ENCODE peak calls at places on chromosomes 3 and 15, in six cellular contexts. I, L, O, X, R and K are unnamed samples.

GRCh38 chr15:43204016-43204901 is 16.6 kb downstream of the EPB42 start:
- DNase-seq in I (peak; percentile 66), X (peak; percentile 35), O (no peak), R (peak; percentile 60), L (no peak), K (peak; percentile 72)

GRCh38 chr15:99135194-99135593 is 30.3 kb downstream of the SYNM start:
- DNase-seq in X (no peak), L (no peak), R (peak; percentile 8), O (no peak), I (no peak), K (peak; percentile 35)

GRCh38 chr3:36911990-36912804 is 32.7 kb downstream of the TRANK1 start:
- DNase-seq in R (peak; percentile 85), I (no peak), L (no peak), O (no peak), X (peak; percentile 43), K (peak; percentile 48)

GRCh38 chr15:68017221-68017620 is 36.9 kb upstream of the PIAS1 start:
- DNase-seq in I (no peak), X (no peak), O (no peak), R (no peak), L (no peak), K (peak; percentile 13)

GRCh38 chr3:126415661-126416591 is 21.2 kb downstream of the CFAP100 start:
- DNase-seq in R (no peak), L (peak; percentile 31), I (no peak), O (peak; percentile 57), X (no peak), K (no peak)

GRCh38 chr3:188303286-188303799 is 149.4 kb downstream of the LPP start:
- DNase-seq in I (no peak), R (no peak), L (no peak), X (no peak), O (no peak), K (no peak)

GRCh38 chr3:36871379-36872126 is 73.3 kb downstream of the TRANK1 start:
- DNase-seq in X (no peak), R (no peak), L (no peak), I (no peak), O (no peak), K (peak; percentile 6)

GRCh38 chr3:153130312-153130977 is 31.6 kb upstream of the RAP2B start:
- DNase-seq in X (no peak), R (peak; percentile 77), L (no peak), O (no peak), I (no peak), K (peak; percentile 89)

GRCh38 chr3:58899159-58899952 is 150.5 kb downstream of the CFAP20DC start:
- DNase-seq in I (no peak), L (no peak), X (peak; percentile 41), O (no peak), R (peak; percentile 9), K (peak; percentile 6)

GRCh38 chr3:112847692-112848091 is 1.0 kb upstream of the CD200R1L start:
- DNase-seq in O (no peak), I (no peak), L (no peak), X (no peak), R (no peak), K (no peak)

GRCh38 chr15:70016511-70016994 is 81.2 kb downstream of the TLE3 start:
- DNase-seq in R (no peak), X (no peak), O (no peak), I (no peak), L (no peak), K (no peak)

GRCh38 chr15:101003706-101004105 is 84.5 kb downstream of the LRRK1 start:
- DNase-seq in R (no peak), X (no peak), O (peak; percentile 45), L (no peak), I (no peak), K (no peak)

GRCh38 chr15:68314563-68314962 is 37.0 kb downstream of the FEM1B start:
- DNase-seq in R (no peak), I (peak; percentile 9), O (no peak), X (no peak), L (peak; percentile 26), K (no peak)

GRCh38 chr3:55541456-55541855 is 54.4 kb upstream of the WNT5A start:
- DNase-seq in X (no peak), L (no peak), R (no peak), I (no peak), O (no peak), K (peak; percentile 47)

GRCh38 chr3:151327571-151328198 is 1.7 kb downstream of the P2RY13 start:
- DNase-seq in X (peak; percentile 43), O (no peak), I (no peak), R (peak; percentile 41), L (no peak), K (peak; percentile 32)

GRCh38 chr3:195001961-195002861 is 268.7 kb downstream of the XXYLT1 start:
- DNase-seq in O (peak; percentile 79), L (no peak), X (peak; percentile 54), I (peak; percentile 75), R (peak; percentile 67), K (peak; percentile 41)

GRCh38 chr15:73688455-73688854 is 4.3 kb downstream of the CD276 start:
- DNase-seq in R (no peak), O (no peak), L (no peak), X (no peak), I (no peak), K (peak; percentile 44)

GRCh38 chr3:38238416-38239008 is 27.1 kb upstream of the SLC22A13 start:
- DNase-seq in O (no peak), X (no peak), I (no peak), R (no peak), L (no peak), K (no peak)

GRCh38 chr3:69392850-69393249 is 7.0 kb upstream of the FRMD4B start:
- DNase-seq in X (no peak), R (no peak), O (no peak), L (no peak), I (no peak), K (no peak)

GRCh38 chr15:92140802-92141201 is 252.9 kb upstream of the ST8SIA2 start:
- DNase-seq in R (peak; percentile 88), L (no peak), I (no peak), O (no peak), X (no peak), K (no peak)

GRCh38 chr15:62326460-62327011 is 161.5 kb upstream of the C2CD4B start:
- DNase-seq in I (no peak), L (no peak), X (no peak), R (no peak), O (no peak), K (no peak)

GRCh38 chr3:49925485-49925884 is 4.1 kb downstream of the MON1A start:
- DNase-seq in R (no peak), I (no peak), L (no peak), X (no peak), O (no peak), K (no peak)

GRCh38 chr15:74785716-74786032 is 3.8 kb downstream of the CSK start:
- DNase-seq in L (no peak), O (no peak), X (no peak), R (no peak), I (no peak), K (no peak)

GRCh38 chr15:64690578-64691296 is 84.7 kb downstream of the RBPMS2 start:
- DNase-seq in O (no peak), I (no peak), L (no peak), X (peak; percentile 2), R (no peak), K (no peak)

GRCh38 chr15:32641517-32642059 is at the start of gene SCG5:
- DNase-seq in R (peak; percentile 42), O (peak; percentile 80), I (no peak), L (peak; percentile 82), X (no peak), K (peak; percentile 25)

GRCh38 chr15:51004103-51004536 is 90.6 kb downstream of the TNFAIP8L3 start:
- DNase-seq in O (no peak), L (no peak), X (no peak), R (peak; percentile 98), I (no peak), K (peak; percentile 29)

GRCh38 chr15:45522931-45523331 is 376 bp upstream of the SLC30A4 start:
- DNase-seq in X (no peak), O (peak; percentile 74), R (peak; percentile 24), I (peak; percentile 49), L (no peak), K (peak; percentile 50)

GRCh38 chr3:117531078-117531477 is 821.5 kb downstream of the TUSC7 start:
- DNase-seq in X (no peak), I (no peak), L (no peak), R (no peak), O (no peak), K (no peak)

GRCh38 chr3:157807286-157807685 is 298.9 kb downstream of the SHOX2 start:
- DNase-seq in R (peak; percentile 51), L (no peak), X (no peak), O (no peak), I (no peak), K (peak; percentile 34)

GRCh38 chr3:163863146-163863545 is 1215.2 kb downstream of the SI start:
- DNase-seq in I (no peak), R (no peak), L (no peak), O (no peak), X (no peak), K (no peak)

GRCh38 chr3:127925384-127925783 is 10.4 kb downstream of the KBTBD12 start:
- DNase-seq in O (no peak), X (no peak), L (no peak), R (no peak), I (no peak), K (no peak)

GRCh38 chr3:102006812-102007485 is 157.6 kb downstream of the NFKBIZ start:
- DNase-seq in L (no peak), R (peak; percentile 81), O (no peak), X (peak; percentile 16), I (no peak), K (peak; percentile 98)

GRCh38 chr3:46998121-46998851 is 18.8 kb downstream of the NBEAL2 start:
- DNase-seq in R (peak; percentile 83), L (peak; percentile 65), I (peak; percentile 82), O (peak; percentile 44), X (peak; percentile 62), K (peak; percentile 47)

GRCh38 chr15:63426552-63426951 is 44.9 kb upstream of the CA12 start:
- DNase-seq in O (no peak), X (no peak), R (no peak), L (no peak), I (no peak), K (no peak)

GRCh38 chr3:177430653-177431052 is 233.4 kb upstream of the TBL1XR1 start:
- DNase-seq in X (no peak), R (no peak), I (no peak), O (no peak), L (no peak), K (no peak)

GRCh38 chr3:125647318-125648014 is 52.2 kb upstream of the OSBPL11 start:
- DNase-seq in L (no peak), I (no peak), X (no peak), R (peak; percentile 97), O (peak; percentile 78), K (no peak)

GRCh38 chr15:38129531-38130199 is 123.0 kb upstream of the SPRED1 start:
- DNase-seq in L (peak; percentile 58), X (peak; percentile 52), R (peak; percentile 89), O (peak; percentile 91), I (peak; percentile 21), K (peak; percentile 98)

GRCh38 chr3:33439421-33440327 is 531 bp downstream of the UBP1 start:
- DNase-seq in L (no peak), R (peak; percentile 58), I (peak; percentile 62), O (peak; percentile 68), X (no peak), K (peak; percentile 47)